ENCODE peak calls at places on chromosomes 5 and 9, in six cellular contexts. H is AG04450; G is nephron progenitor cell; P is activated T-cell treated with anti-CD3 and anti-CD28 coated beads, Interleukin-2, amount 50 U/mL, for 72 hours; U is adipocyte; X is RPMI7951. M is an unnamed sample.

GRCh38 chr5:109180668-109181067 is 229.1 kb downstream of the PJA2 start:
- DNase-seq in P (no peak), X (no peak), U (no peak), H (no peak), G (no peak), M (no peak)

GRCh38 chr9:132683873-132684272 is 13.6 kb downstream of the GTF3C4 start:
- DNase-seq in X (no peak), P (no peak), G (no peak), H (no peak), U (no peak), M (no peak)

GRCh38 chr9:81759680-81760215 is 70.4 kb upstream of the TLE1 start:
- DNase-seq in P (no peak), X (peak), U (peak), G (no peak), H (peak), M (no peak)

GRCh38 chr5:141742866-141743651 is 61.0 kb upstream of the ARAP3 start:
- DNase-seq in X (peak), G (peak), P (peak), U (peak), H (no peak), M (peak)

GRCh38 chr9:100104314-100104713 is 5.3 kb downstream of the INVS start:
- DNase-seq in U (no peak), H (peak), X (no peak), P (no peak), G (no peak), M (no peak)

GRCh38 chr9:37740631-37741328 is 12.8 kb upstream of the TRMT10B start:
- DNase-seq in P (no peak), U (no peak), H (no peak), G (no peak), X (no peak), M (no peak)

GRCh38 chr5:62731011-62731410 is 152.4 kb downstream of the LRRC70 start:
- DNase-seq in P (no peak), U (no peak), H (no peak), G (no peak), X (no peak), M (no peak)

GRCh38 chr5:177430146-177430951 is 3.9 kb downstream of the GRK6 start:
- DNase-seq in H (no peak), U (no peak), P (no peak), X (no peak), G (no peak), M (peak)

GRCh38 chr5:154610321-154611154 is 132.5 kb upstream of the HAND1 start:
- DNase-seq in G (peak), H (peak), P (peak), U (peak), X (peak), M (peak)

GRCh38 chr5:31585519-31586270 is 53.2 kb upstream of the PDZD2 start:
- DNase-seq in G (no peak), P (no peak), X (no peak), H (no peak), U (peak), M (no peak)

GRCh38 chr5:94245608-94246007 is 372.8 kb downstream of the KIAA0825 start:
- DNase-seq in H (no peak), X (no peak), G (no peak), P (peak), U (peak), M (no peak)

GRCh38 chr5:80083115-80083890 is 48.2 kb downstream of the THBS4 start:
- DNase-seq in U (peak), G (no peak), H (peak), X (peak), P (peak), M (peak)

GRCh38 chr9:116168231-116168630 is 14.6 kb downstream of the PAPPA start:
- DNase-seq in H (no peak), G (no peak), U (no peak), X (no peak), P (no peak), M (no peak)

GRCh38 chr5:178331491-178331981 is 98.9 kb upstream of the PHYKPL start:
- DNase-seq in U (no peak), G (no peak), H (no peak), P (no peak), X (peak), M (peak)

M was measured in BE2C.